ENCODE peak calls at places on chromosomes 2 and 18, in nine cellular contexts. C is left ventricle myocardium inferior, R is ovary, M is H9, G is hepatocyte, Q is tibial nerve, L is psoas muscle, P is MM.1S, Y is right lobe of liver. N is an unnamed sample. For H3K4me1, the result is how much of the 10 kb centered on the place peaks cover.

GRCh38 chr2:151437630-151438029 is 27.9 kb downstream of the RIF1 start:
- DNase-seq in Y (no peak), M (no peak), L (no peak), R (no peak), C (no peak), Q (peak), G (peak), P (peak), N (no peak)

GRCh38 chr2:30756051-30756719 is 51.1 kb downstream of the CAPN13 start:
- DNase-seq in L (no peak), P (no peak), C (no peak), R (no peak), G (peak), M (no peak), Q (no peak), Y (peak), N (no peak)

GRCh38 chr18:8396244-8396643 is 213.0 kb upstream of the RAB12 start:
- DNase-seq in Q (no peak), G (no peak), L (no peak), M (no peak), P (no peak), Y (no peak), C (no peak), R (no peak), N (no peak)

GRCh38 chr2:208360259-208361076 is 46.1 kb upstream of the PTH2R start:
- DNase-seq in L (peak), C (no peak), R (no peak), G (no peak), Q (no peak), M (peak), Y (no peak), P (no peak), N (no peak)

GRCh38 chr2:1997409-1997808 is 253.1 kb upstream of the PXDN start:
- DNase-seq in L (no peak), R (no peak), G (peak), M (no peak), Y (peak), C (no peak), P (no peak), Q (no peak), N (no peak)

GRCh38 chr18:10085405-10085804 is 171.6 kb downstream of the VAPA start:
- DNase-seq in C (no peak), G (no peak), P (no peak), L (no peak), Q (no peak), Y (no peak), M (no peak), R (no peak), N (no peak)

GRCh38 chr2:20359131-20359530 is 8.5 kb upstream of the PUM2 start:
- DNase-seq in P (no peak), G (no peak), C (no peak), R (no peak), Q (no peak), L (no peak), M (no peak), Y (no peak), N (no peak)

GRCh38 chr2:206442854-206443734 is at the start of gene ADAM23:
- DNase-seq in L (peak), P (peak), R (peak), M (peak), C (peak), G (peak), Y (no peak), Q (no peak), N (no peak)

DNA sequence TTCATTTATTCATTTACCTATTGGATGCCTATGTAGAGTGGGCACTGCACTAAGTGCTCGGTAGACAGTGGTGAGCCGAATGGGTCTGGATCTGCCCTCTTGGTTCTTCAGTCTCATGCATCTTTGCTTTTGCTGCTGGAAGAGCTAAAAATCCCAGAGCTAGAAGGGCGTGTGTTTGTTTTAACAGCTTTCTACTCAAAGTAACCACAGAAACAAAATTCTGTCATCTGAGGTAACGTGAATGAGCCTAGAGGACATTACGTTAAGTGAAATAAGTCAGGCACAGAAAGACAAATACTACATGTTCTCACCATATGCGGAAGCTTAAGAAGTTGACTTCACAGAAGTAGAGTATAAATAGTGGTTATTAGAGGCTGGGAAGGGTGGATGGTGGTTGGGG is 119.8 kb downstream of the PLB1 start:
- DNase-seq in Y (no peak), C (no peak), M (no peak), Q (no peak), P (no peak), R (no peak), L (no peak), G (no peak), N (no peak)
- H3K4me1 ChIP-seq in Y (under half), C (under half), M (under half), Q (under half), P (under half), R (under half), L (under half), G (under half), N (under half)

GRCh38 chr2:219916261-219916660 is 288.8 kb downstream of the SLC4A3 start:
- DNase-seq in R (no peak), M (no peak), Q (no peak), G (no peak), C (no peak), Y (no peak), L (no peak), P (no peak), N (no peak)

GRCh38 chr2:219911541-219911940 is 284.1 kb downstream of the SLC4A3 start:
- DNase-seq in C (no peak), L (no peak), P (no peak), R (no peak), M (no peak), Q (no peak), Y (no peak), G (no peak), N (no peak)

GRCh38 chr2:219908538-219908937 is 281.1 kb downstream of the SLC4A3 start:
- DNase-seq in Q (no peak), L (no peak), M (no peak), Y (no peak), G (no peak), P (no peak), R (no peak), C (no peak), N (no peak)

GRCh38 chr2:219914577-219914976 is 287.1 kb downstream of the SLC4A3 start:
- DNase-seq in Y (no peak), L (no peak), G (no peak), M (no peak), R (no peak), C (no peak), Q (no peak), P (no peak), N (no peak)

DNA sequence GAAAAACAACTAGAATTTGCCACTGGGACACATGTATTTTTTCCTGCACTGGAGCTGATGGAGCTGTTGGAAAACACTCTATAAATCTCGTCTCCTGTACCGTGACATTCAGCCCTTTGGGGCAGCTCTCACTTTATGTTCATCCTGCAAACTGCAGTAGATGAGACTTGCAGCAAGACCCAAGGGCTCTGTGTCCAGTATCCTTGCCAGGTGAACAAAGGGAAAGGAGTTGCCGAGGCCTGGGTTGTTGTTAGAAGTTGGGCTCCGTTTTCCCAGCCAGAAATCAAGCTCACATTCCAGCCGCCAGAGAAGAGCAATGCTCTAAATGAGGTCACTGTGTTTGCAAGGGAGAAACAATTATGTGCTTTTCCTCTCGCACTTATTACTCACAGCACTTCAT is 285.1 kb downstream of the SLC4A3 start:
- DNase-seq in C (no peak), Q (peak), P (no peak), R (peak), L (no peak), Y (no peak), M (no peak), G (peak), N (no peak)
- TF ChIP-seq CTCF in C (peak), Q (no peak), P (no peak), R (no peak), L (no peak), Y (no peak), M (no peak), G (peak), N (no peak)

GRCh38 chr18:12384261-12384660 is 7.2 kb upstream of the AFG3L2 start:
- DNase-seq in C (no peak), Q (no peak), Y (no peak), M (no peak), L (no peak), G (no peak), P (no peak), R (no peak), N (no peak)
- H3K4me1 ChIP-seq in C (under half), Q (under half), Y (under half), M (under half), L (under half), G (under half), P (under half), R (under half), N (under half)

GRCh38 chr2:117470311-117471095 is 344.0 kb upstream of the DDX18 start:
- DNase-seq in G (peak), Y (no peak), Q (no peak), R (no peak), C (no peak), L (no peak), P (peak), M (peak), N (no peak)
- TF ChIP-seq CTCF in G (peak), Y (peak), Q (peak), R (no peak), C (peak), L (peak), P (peak), M (peak), N (peak)

GRCh38 chr2:197324801-197325200 is 14.2 kb upstream of the ANKRD44 start:
- DNase-seq in Q (no peak), P (peak), M (no peak), C (no peak), L (no peak), R (no peak), Y (no peak), G (no peak), N (no peak)
- H3K4me1 ChIP-seq in Q (under half), P (under half), M (under half), C (under half), L (under half), R (under half), Y (under half), G (under half), N (under half)

GRCh38 chr2:227407601-227408089 is 19.9 kb upstream of the SCYGR1 start:
- DNase-seq in P (no peak), G (no peak), R (no peak), C (peak), M (no peak), Q (peak), L (peak), Y (peak), N (peak)
- TF ChIP-seq CTCF in P (no peak), G (no peak), R (no peak), C (no peak), M (peak), Q (no peak), L (no peak), Y (no peak), N (no peak)

GRCh38 chr2:79383681-79384080 is 129.2 kb upstream of the CTNNA2 start:
- DNase-seq in P (no peak), R (no peak), C (no peak), G (no peak), Y (no peak), Q (no peak), M (no peak), L (no peak), N (no peak)
- H3K4me1 ChIP-seq in P (under half), R (under half), C (under half), G (under half), Y (under half), Q (under half), M (under half), L (under half), N (under half)

DNA sequence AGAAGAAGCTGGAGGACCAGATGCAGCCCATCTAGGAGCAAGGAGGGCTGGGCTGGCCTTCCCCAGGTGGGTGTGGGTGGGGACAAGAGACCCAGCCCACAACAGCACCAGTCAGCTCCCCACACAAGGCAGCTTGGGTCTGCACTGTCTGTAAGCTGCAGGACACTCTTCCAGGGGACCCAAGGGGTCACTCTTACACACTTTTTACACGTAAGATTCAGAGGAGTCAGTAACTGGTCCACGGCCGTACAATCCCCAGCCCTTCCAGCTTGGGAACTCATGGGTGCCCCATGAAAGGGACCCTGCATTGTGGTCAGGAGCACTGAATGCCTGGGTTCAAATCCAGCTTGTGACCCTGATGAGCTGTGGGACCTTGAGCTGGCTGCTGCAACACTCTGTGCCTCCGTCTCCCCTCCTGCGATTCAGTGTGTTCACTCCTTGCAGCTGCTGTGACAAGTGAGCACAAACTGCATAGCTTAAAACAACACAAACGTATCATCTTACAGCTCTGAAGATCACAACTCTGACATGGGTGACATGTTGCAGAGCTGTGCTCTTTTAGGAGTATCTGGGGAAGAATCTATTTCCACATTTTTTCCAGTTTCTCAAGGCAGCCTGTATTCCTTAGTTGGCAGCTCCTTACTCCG is 11.1 kb upstream of the SLC66A3 start:
- DNase-seq in Q (no peak), Y (no peak), M (no peak), G (no peak), P (no peak), L (no peak), C (no peak), R (no peak), N (no peak)
- TF ChIP-seq CTCF in Q (no peak), Y (no peak), M (no peak), G (no peak), P (no peak), L (no peak), C (no peak), R (no peak), N (no peak)

GRCh38 chr2:122703676-122704075 is 948.2 kb downstream of the TSN start:
- DNase-seq in Q (no peak), M (no peak), L (no peak), C (no peak), Y (no peak), P (no peak), R (no peak), G (no peak), N (no peak)
- H3K4me1 ChIP-seq in Q (under half), M (under half), L (under half), C (under half), Y (under half), P (under half), R (under half), G (under half), N (under half)